ENCODE peak calls at places on chromosomes 13 and 19, in ten cellular contexts. S, Y, D, A, B, F, L, C, K and H are unnamed samples. For H3K9me3, the result is how much of the 10 kb centered on the place peaks cover.

GRCh38 chr19:7288977-7289376 is 5.2 kb downstream of the INSR start:
- DNase-seq in K (no peak), A (no peak), C (no peak), L (no peak), F (no peak), S (no peak), B (no peak), Y (no peak), D (no peak), H (no peak)

GRCh38 chr19:3984908-3985642 is at the start of gene EEF2:
- DNase-seq in Y (peak), C (peak), K (peak), L (no peak), F (peak), D (peak), S (peak), B (peak), A (peak), H (peak)

GRCh38 chr13:109776575-109776974 is 9.8 kb downstream of the IRS2 start:
- DNase-seq in D (no peak), K (no peak), L (no peak), S (no peak), B (no peak), Y (no peak), F (no peak), A (no peak), C (no peak), H (no peak)

GRCh38 chr13:41075034-41075433 is 13.7 kb downstream of the WBP4 start:
- DNase-seq in B (peak), D (no peak), L (no peak), C (peak), S (no peak), F (no peak), Y (no peak), K (no peak), A (peak), H (no peak)

GRCh38 chr13:66888698-66889097 is 341.4 kb downstream of the PCDH9 start:
- DNase-seq in Y (no peak), B (no peak), A (peak), C (no peak), F (no peak), S (no peak), K (no peak), L (no peak), D (no peak), H (no peak)

GRCh38 chr13:91347996-91348905 is 764 bp downstream of the MIR17HG start:
- DNase-seq in D (peak), A (no peak), C (peak), Y (no peak), B (peak), S (peak), L (no peak), K (peak), F (peak), H (peak)

GRCh38 chr13:72170571-72170970 is 303.6 kb upstream of the DACH1 start:
- DNase-seq in C (no peak), L (no peak), B (no peak), D (no peak), K (no peak), A (no peak), Y (no peak), F (no peak), S (no peak), H (no peak)

GRCh38 chr13:102291587-102292218 is 110.1 kb downstream of the FGF14 start:
- DNase-seq in Y (no peak), K (peak), A (peak), L (no peak), F (no peak), S (no peak), B (no peak), D (no peak), C (no peak), H (no peak)

GRCh38 chr19:45391346-45391745 is 13.5 kb downstream of the PPP1R13L start:
- DNase-seq in B (peak), K (peak), L (no peak), D (no peak), S (no peak), Y (no peak), A (no peak), F (no peak), C (no peak), H (no peak)

GRCh38 chr13:71477735-71478134 is 389.3 kb downstream of the DACH1 start:
- DNase-seq in B (no peak), L (no peak), D (no peak), F (no peak), K (no peak), A (no peak), C (no peak), S (no peak), Y (no peak), H (no peak)

GRCh38 chr13:95652244-95652764 is 7.8 kb upstream of the DZIP1 start:
- DNase-seq in F (no peak), S (no peak), Y (no peak), K (no peak), L (no peak), D (no peak), C (no peak), B (no peak), A (no peak), H (no peak)

GRCh38 chr13:49148405-49148804 is 71.7 kb upstream of the MLNR start:
- DNase-seq in B (no peak), Y (no peak), S (no peak), D (no peak), L (no peak), C (no peak), K (no peak), A (no peak), F (no peak), H (no peak)

GRCh38 chr19:1470864-1471513 is 8.0 kb downstream of the C19orf25 start:
- DNase-seq in B (no peak), Y (no peak), K (peak), C (no peak), A (no peak), S (no peak), F (no peak), L (no peak), D (peak), H (no peak)

GRCh38 chr13:27919299-27919933 is 384 bp upstream of the PDX1 start:
- DNase-seq in S (no peak), B (peak), Y (no peak), D (no peak), L (no peak), F (no peak), C (no peak), A (no peak), K (no peak), H (no peak)

GRCh38 chr19:39963860-39964259 is 7.1 kb upstream of the PSMC4 start:
- DNase-seq in B (no peak), S (no peak), L (no peak), A (no peak), Y (no peak), F (no peak), D (no peak), C (no peak), K (no peak), H (no peak)

GRCh38 chr19:54096642-54097106 is 3.9 kb downstream of the OSCAR start:
- DNase-seq in L (no peak), A (peak), Y (no peak), F (no peak), C (peak), S (no peak), B (peak), D (no peak), K (peak), H (no peak)

GRCh38 chr19:1293782-1294621 is 8.3 kb downstream of the EFNA2 start:
- DNase-seq in F (no peak), S (no peak), D (no peak), L (no peak), A (no peak), B (no peak), K (no peak), C (no peak), Y (no peak), H (no peak)

GRCh38 chr13:51453959-51454703 is 1.3 kb upstream of the INTS6 start:
- DNase-seq in B (peak), Y (no peak), C (peak), K (peak), D (no peak), A (no peak), F (peak), L (no peak), S (peak), H (no peak)

GRCh38 chr13:49858183-49858856 is 65.8 kb upstream of the KPNA3 start:
- DNase-seq in K (no peak), S (no peak), D (no peak), F (no peak), L (no peak), B (peak), C (no peak), A (peak), Y (peak), H (no peak)

GRCh38 chr19:50203281-50204080 is at the start of gene MYH14:
- DNase-seq in A (no peak), Y (no peak), L (peak), D (peak), B (peak), K (peak), S (peak), C (peak), F (peak), H (no peak)

GRCh38 chr13:97459215-97459772 is 25.3 kb downstream of the RAP2A start:
- DNase-seq in B (no peak), S (no peak), A (no peak), L (no peak), D (no peak), K (no peak), Y (no peak), F (peak), C (no peak), H (no peak)

GRCh38 chr13:100544866-100545683 is 43.5 kb downstream of the GGACT start:
- DNase-seq in K (peak), C (no peak), L (no peak), F (peak), D (peak), A (no peak), S (no peak), Y (no peak), B (no peak), H (no peak)

GRCh38 chr13:29359181-29359580 is 236.3 kb downstream of the SLC7A1 start:
- DNase-seq in D (no peak), L (no peak), K (no peak), A (no peak), F (no peak), Y (no peak), C (no peak), S (no peak), B (no peak), H (no peak)

GRCh38 chr13:29362849-29363604 is 232.5 kb downstream of the SLC7A1 start:
- DNase-seq in A (peak), L (no peak), D (no peak), C (peak), Y (peak), B (peak), K (peak), F (peak), S (no peak), H (peak)

DNA sequence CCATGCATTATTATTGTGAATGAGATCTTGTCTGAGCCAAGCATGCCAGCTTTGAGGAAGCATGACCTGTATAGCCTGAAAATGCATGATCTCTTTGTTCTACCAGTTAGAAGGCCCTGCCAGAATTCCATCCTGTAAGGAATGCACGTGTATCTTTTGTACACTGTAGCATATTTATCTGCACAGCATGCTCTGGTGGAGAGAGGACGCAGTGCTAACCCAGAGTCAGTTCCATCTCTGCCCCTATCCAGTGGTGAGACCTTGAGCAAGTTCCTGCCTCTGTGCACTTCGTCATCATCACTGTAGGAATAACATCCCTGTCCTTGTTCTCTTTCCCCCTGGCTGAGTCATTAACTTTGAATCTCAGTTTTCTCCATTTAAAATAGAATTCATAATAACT is 233.8 kb downstream of the SLC7A1 start:
- DNase-seq in S (no peak), F (no peak), K (no peak), A (no peak), Y (no peak), D (no peak), L (no peak), B (no peak), C (no peak), H (no peak)
- H3K9me3 ChIP-seq in S (under half), F (under half), K (under half), A (under half), Y (under half), D (under half), L (under half), B (under half), C (under half), H (under half)

GRCh38 chr19:16016226-16017137 is 59.8 kb upstream of the TPM4 start:
- DNase-seq in L (no peak), B (no peak), C (no peak), F (no peak), Y (no peak), K (no peak), D (no peak), A (no peak), S (no peak), H (no peak)

GRCh38 chr19:16018106-16018755 is 58.1 kb upstream of the TPM4 start:
- DNase-seq in Y (no peak), F (no peak), C (no peak), B (no peak), A (no peak), K (peak), S (no peak), L (no peak), D (no peak), H (no peak)

GRCh38 chr19:16018801-16019551 is 57.3 kb upstream of the TPM4 start:
- DNase-seq in L (no peak), C (no peak), S (no peak), B (no peak), F (no peak), K (peak), A (no peak), Y (no peak), D (peak), H (no peak)

GRCh38 chr19:16015805-16016173 is 60.5 kb upstream of the TPM4 start:
- DNase-seq in L (no peak), K (no peak), Y (no peak), S (no peak), D (no peak), B (no peak), A (no peak), C (no peak), F (no peak), H (no peak)

GRCh38 chr19:16017138-16017490 is 59.2 kb upstream of the TPM4 start:
- DNase-seq in K (no peak), A (no peak), F (no peak), B (no peak), Y (no peak), S (no peak), L (no peak), D (no peak), C (no peak), H (no peak)
- H3K9me3 ChIP-seq in K (under half), A (under half), F (under half), B (under half), Y (under half), S (under half), L (under half), D (under half), C (under half), H (under half)

DNA sequence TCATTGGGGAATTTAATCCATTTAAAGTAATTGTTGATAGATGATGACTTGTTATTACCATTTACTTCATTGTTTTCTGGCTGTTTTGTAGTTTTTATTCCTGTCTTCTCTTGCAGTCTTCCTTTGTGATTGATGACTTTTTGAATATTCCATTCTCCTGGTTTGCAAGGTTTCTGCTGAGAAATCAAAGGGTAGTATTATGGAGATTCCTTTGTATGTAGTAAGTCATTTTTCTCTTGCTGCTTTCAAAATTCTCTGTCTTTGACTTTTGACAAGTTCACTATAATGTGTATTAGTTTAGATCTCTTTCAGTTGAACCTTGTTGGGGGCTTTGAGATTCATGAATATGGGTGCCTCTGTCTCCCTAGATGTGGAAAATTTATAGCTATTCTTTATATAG is 6.0 kb downstream of the ZNF559 start:
- DNase-seq in L (no peak), D (no peak), A (no peak), F (no peak), C (no peak), Y (no peak), K (no peak), B (no peak), S (no peak), H (no peak)
- H3K9me3 ChIP-seq in L (half or more), D (under half), A (under half), F (under half), C (under half), Y (half or more), K (half or more), B (half or more), S (half or more), H (half or more)

GRCh38 chr19:36807029-36807428 is 31.2 kb downstream of the ZNF790 start:
- DNase-seq in B (no peak), L (no peak), D (no peak), Y (no peak), S (no peak), A (no peak), C (no peak), F (no peak), K (no peak), H (no peak)
- H3K9me3 ChIP-seq in B (half or more), L (half or more), D (under half), Y (under half), S (half or more), A (under half), C (under half), F (under half), K (half or more), H (under half)

GRCh38 chr19:21532904-21533303 is 27.5 kb downstream of the ZNF429 start:
- DNase-seq in K (no peak), F (no peak), A (no peak), B (no peak), C (no peak), D (no peak), Y (no peak), S (no peak), L (no peak), H (no peak)
- H3K9me3 ChIP-seq in K (half or more), F (under half), A (under half), B (under half), C (under half), D (under half), Y (under half), S (half or more), L (half or more), H (under half)